ENCODE peak calls at places on chromosomes 3 and 15, in ten cellular contexts. F is T-helper 9 cell; C is NCI-H446 treated with DMSO at 0.1 percent for 48 hours; P is stimulated activated CD4-positive, alpha-beta T cell treated with anti-CD3 and anti-CD28 coated beads, Interleukin-4, amount 100 ng/mL, for 4 hours; S is GM13976; M is EH; V is NCI-H524 treated with DMSO at 0.1 percent for 48 hours; Q is mesenchymal stem cell; B is hypothalamus; I is foreskin fibroblast. W is an unnamed sample.

GRCh38 chr3:87390821-87391220 is 114.4 kb upstream of the POU1F1 start:
- DNase-seq in S (no peak), V (no peak), B (no peak), F (no peak), P (no peak), M (no peak), C (no peak), I (no peak), Q (no peak), W (peak)

GRCh38 chr3:190024912-190025311 is 95.8 kb downstream of the P3H2 start:
- DNase-seq in V (no peak), S (peak), P (no peak), C (no peak), F (no peak), I (no peak), M (peak), B (no peak), Q (peak), W (peak)

GRCh38 chr3:122773856-122774535 is 19.6 kb downstream of the HSPBAP1 start:
- DNase-seq in I (no peak), Q (no peak), C (no peak), V (no peak), B (no peak), F (no peak), P (no peak), M (no peak), S (peak), W (no peak)

GRCh38 chr3:134918448-134918847 is 123.4 kb downstream of the EPHB1 start:
- DNase-seq in C (no peak), B (no peak), Q (no peak), F (no peak), V (no peak), P (no peak), S (peak), M (no peak), I (no peak), W (no peak)

GRCh38 chr15:89088605-89089315 is 504 bp downstream of the ABHD2 start:
- DNase-seq in M (peak), Q (peak), C (no peak), F (peak), V (no peak), P (no peak), B (no peak), S (peak), I (no peak), W (peak)

GRCh38 chr3:10247679-10248183 is 528 bp upstream of the TATDN2 start:
- DNase-seq in Q (no peak), S (no peak), M (no peak), C (no peak), B (no peak), V (no peak), I (no peak), P (no peak), F (no peak), W (no peak)

GRCh38 chr3:74349035-74349434 is 265.4 kb downstream of the CNTN3 start:
- DNase-seq in C (no peak), V (no peak), B (no peak), Q (no peak), I (no peak), P (no peak), M (no peak), S (no peak), F (no peak), W (no peak)

GRCh38 chr3:129031476-129032215 is 28.9 kb upstream of the GP9 start:
- DNase-seq in S (no peak), F (no peak), B (no peak), I (no peak), P (no peak), Q (no peak), V (no peak), C (no peak), M (no peak), W (no peak)

GRCh38 chr3:71127463-71128243 is 455.9 kb downstream of the FOXP1 start:
- DNase-seq in C (no peak), F (peak), I (no peak), B (no peak), Q (peak), M (peak), P (peak), S (no peak), V (no peak), W (peak)

GRCh38 chr3:95350066-95350465 is 1287.2 kb downstream of the NSUN3 start:
- DNase-seq in F (no peak), V (no peak), C (no peak), M (no peak), I (no peak), S (no peak), B (no peak), Q (no peak), P (no peak), W (no peak)

GRCh38 chr15:92924216-92924615 is 24.1 kb downstream of the CHD2 start:
- DNase-seq in C (no peak), I (no peak), P (no peak), S (no peak), F (no peak), Q (no peak), M (no peak), B (no peak), V (no peak), W (no peak)

GRCh38 chr3:14513566-14514322 is 26.4 kb downstream of the GRIP2 start:
- DNase-seq in B (no peak), M (no peak), F (no peak), I (no peak), C (no peak), V (no peak), P (no peak), Q (no peak), S (no peak), W (no peak)

GRCh38 chr15:100570282-100570681 is 31.7 kb downstream of the LINS1 start:
- DNase-seq in M (peak), S (no peak), P (no peak), V (no peak), Q (no peak), I (no peak), C (no peak), F (no peak), B (no peak), W (no peak)

GRCh38 chr15:63013052-63013808 is 29.3 kb upstream of the TPM1 start:
- DNase-seq in S (no peak), I (peak), V (no peak), F (no peak), P (no peak), B (no peak), M (peak), C (no peak), Q (peak), W (peak)